ENCODE peak calls at places on chromosomes 11 and 22, in five cellular contexts. One of them, this sample, is unnamed.
A peak's percentile ranks its signal among the peaks of the same experiment; 100 is the strongest.

GRCh38 chr22:23845661-23846469 is 7.1 kb upstream of the DERL3 start:
- DNase-seq in CD8-positive, alpha-beta T cell: no peak
- DNase-seq in NCI-H774: no peak
- DNase-seq in HT1080: no peak
- DNase-seq in stimulated activated naive CD8-positive, alpha-beta T cell treated with anti-CD3 and anti-CD28 coated beads, Interleukin-15, Interleukin-2, amounts not matched to agents 100 U/mL and 50 U/mL, for 24 hours: no peak
- DNase-seq in this sample: no peak

GRCh38 chr11:13339196-13340153 is 61.9 kb downstream of the BMAL1 start:
- DNase-seq in CD8-positive, alpha-beta T cell: no peak
- DNase-seq in HT1080: peak; percentile 96
- DNase-seq in stimulated activated naive CD8-positive, alpha-beta T cell treated with anti-CD3 and anti-CD28 coated beads, Interleukin-15, Interleukin-2, amounts not matched to agents 100 U/mL and 50 U/mL, for 24 hours: no peak
- DNase-seq in NCI-H774: no peak
- DNase-seq in this sample: peak; percentile 82

GRCh38 chr22:36767035-36767775 is 8.7 kb downstream of the IFT27 start:
- DNase-seq in stimulated activated naive CD8-positive, alpha-beta T cell treated with anti-CD3 and anti-CD28 coated beads, Interleukin-15, Interleukin-2, amounts not matched to agents 100 U/mL and 50 U/mL, for 24 hours: no peak
- DNase-seq in NCI-H774: no peak
- DNase-seq in CD8-positive, alpha-beta T cell: no peak
- DNase-seq in HT1080: no peak
- DNase-seq in this sample: no peak

GRCh38 chr11:34313099-34313517 is 44.7 kb downstream of the ABTB2 start:
- DNase-seq in HT1080: peak; percentile 11
- DNase-seq in CD8-positive, alpha-beta T cell: no peak
- DNase-seq in stimulated activated naive CD8-positive, alpha-beta T cell treated with anti-CD3 and anti-CD28 coated beads, Interleukin-15, Interleukin-2, amounts not matched to agents 100 U/mL and 50 U/mL, for 24 hours: peak; percentile 16
- DNase-seq in NCI-H774: no peak
- DNase-seq in this sample: no peak

GRCh38 chr11:35182317-35182939 is 43.5 kb downstream of the CD44 start:
- DNase-seq in CD8-positive, alpha-beta T cell: no peak
- DNase-seq in HT1080: no peak
- DNase-seq in stimulated activated naive CD8-positive, alpha-beta T cell treated with anti-CD3 and anti-CD28 coated beads, Interleukin-15, Interleukin-2, amounts not matched to agents 100 U/mL and 50 U/mL, for 24 hours: no peak
- DNase-seq in NCI-H774: no peak
- DNase-seq in this sample: peak; percentile 71

GRCh38 chr11:78920329-78920728 is 345.7 kb upstream of the NARS2 start:
- DNase-seq in HT1080: no peak
- DNase-seq in NCI-H774: no peak
- DNase-seq in stimulated activated naive CD8-positive, alpha-beta T cell treated with anti-CD3 and anti-CD28 coated beads, Interleukin-15, Interleukin-2, amounts not matched to agents 100 U/mL and 50 U/mL, for 24 hours: no peak
- DNase-seq in CD8-positive, alpha-beta T cell: no peak
- DNase-seq in this sample: no peak

GRCh38 chr11:77596626-77597025 is 6.9 kb downstream of the AQP11 start:
- DNase-seq in stimulated activated naive CD8-positive, alpha-beta T cell treated with anti-CD3 and anti-CD28 coated beads, Interleukin-15, Interleukin-2, amounts not matched to agents 100 U/mL and 50 U/mL, for 24 hours: no peak
- DNase-seq in HT1080: no peak
- DNase-seq in NCI-H774: no peak
- DNase-seq in CD8-positive, alpha-beta T cell: no peak
- DNase-seq in this sample: no peak

GRCh38 chr22:17239156-17239701 is 20.0 kb upstream of the ADA2 start:
- DNase-seq in stimulated activated naive CD8-positive, alpha-beta T cell treated with anti-CD3 and anti-CD28 coated beads, Interleukin-15, Interleukin-2, amounts not matched to agents 100 U/mL and 50 U/mL, for 24 hours: no peak
- DNase-seq in NCI-H774: no peak
- DNase-seq in HT1080: no peak
- DNase-seq in CD8-positive, alpha-beta T cell: no peak
- DNase-seq in this sample: no peak

GRCh38 chr22:43530864-43531201 is 119.0 kb downstream of the MPPED1 start:
- DNase-seq in stimulated activated naive CD8-positive, alpha-beta T cell treated with anti-CD3 and anti-CD28 coated beads, Interleukin-15, Interleukin-2, amounts not matched to agents 100 U/mL and 50 U/mL, for 24 hours: no peak
- DNase-seq in NCI-H774: no peak
- DNase-seq in HT1080: no peak
- DNase-seq in CD8-positive, alpha-beta T cell: no peak
- DNase-seq in this sample: no peak

GRCh38 chr22:46008291-46008690 is 31.3 kb upstream of the WNT7B start:
- DNase-seq in NCI-H774: no peak
- DNase-seq in stimulated activated naive CD8-positive, alpha-beta T cell treated with anti-CD3 and anti-CD28 coated beads, Interleukin-15, Interleukin-2, amounts not matched to agents 100 U/mL and 50 U/mL, for 24 hours: no peak
- DNase-seq in CD8-positive, alpha-beta T cell: no peak
- DNase-seq in HT1080: no peak
- DNase-seq in this sample: no peak

GRCh38 chr11:29310016-29310415 is 706.8 kb downstream of the KCNA4 start:
- DNase-seq in NCI-H774: no peak
- DNase-seq in stimulated activated naive CD8-positive, alpha-beta T cell treated with anti-CD3 and anti-CD28 coated beads, Interleukin-15, Interleukin-2, amounts not matched to agents 100 U/mL and 50 U/mL, for 24 hours: no peak
- DNase-seq in CD8-positive, alpha-beta T cell: no peak
- DNase-seq in HT1080: peak; percentile 74
- DNase-seq in this sample: no peak

GRCh38 chr22:38697055-38697980 is 3.4 kb downstream of the JOSD1 start:
- DNase-seq in stimulated activated naive CD8-positive, alpha-beta T cell treated with anti-CD3 and anti-CD28 coated beads, Interleukin-15, Interleukin-2, amounts not matched to agents 100 U/mL and 50 U/mL, for 24 hours: no peak
- DNase-seq in CD8-positive, alpha-beta T cell: no peak
- DNase-seq in NCI-H774: no peak
- DNase-seq in HT1080: no peak
- DNase-seq in this sample: no peak

GRCh38 chr22:29867260-29867659 is 15.7 kb upstream of the MTMR3 start:
- DNase-seq in NCI-H774: no peak
- DNase-seq in stimulated activated naive CD8-positive, alpha-beta T cell treated with anti-CD3 and anti-CD28 coated beads, Interleukin-15, Interleukin-2, amounts not matched to agents 100 U/mL and 50 U/mL, for 24 hours: no peak
- DNase-seq in CD8-positive, alpha-beta T cell: no peak
- DNase-seq in HT1080: no peak
- DNase-seq in this sample: no peak

GRCh38 chr11:79050784-79051183 is 390.0 kb downstream of the TENM4 start:
- DNase-seq in CD8-positive, alpha-beta T cell: no peak
- DNase-seq in NCI-H774: no peak
- DNase-seq in stimulated activated naive CD8-positive, alpha-beta T cell treated with anti-CD3 and anti-CD28 coated beads, Interleukin-15, Interleukin-2, amounts not matched to agents 100 U/mL and 50 U/mL, for 24 hours: no peak
- DNase-seq in HT1080: no peak
- DNase-seq in this sample: no peak

GRCh38 chr11:116221351-116221750 is 551.4 kb downstream of the BUD13 start:
- DNase-seq in CD8-positive, alpha-beta T cell: no peak
- DNase-seq in stimulated activated naive CD8-positive, alpha-beta T cell treated with anti-CD3 and anti-CD28 coated beads, Interleukin-15, Interleukin-2, amounts not matched to agents 100 U/mL and 50 U/mL, for 24 hours: no peak
- DNase-seq in NCI-H774: no peak
- DNase-seq in HT1080: no peak
- DNase-seq in this sample: no peak

GRCh38 chr11:122095950-122096942 is 19.8 kb downstream of the BLID start:
- DNase-seq in NCI-H774: no peak
- DNase-seq in CD8-positive, alpha-beta T cell: no peak
- DNase-seq in stimulated activated naive CD8-positive, alpha-beta T cell treated with anti-CD3 and anti-CD28 coated beads, Interleukin-15, Interleukin-2, amounts not matched to agents 100 U/mL and 50 U/mL, for 24 hours: no peak
- DNase-seq in HT1080: no peak
- DNase-seq in this sample: no peak

GRCh38 chr11:99015634-99016454 is 4.9 kb upstream of the CNTN5 start:
- DNase-seq in CD8-positive, alpha-beta T cell: no peak
- DNase-seq in stimulated activated naive CD8-positive, alpha-beta T cell treated with anti-CD3 and anti-CD28 coated beads, Interleukin-15, Interleukin-2, amounts not matched to agents 100 U/mL and 50 U/mL, for 24 hours: no peak
- DNase-seq in HT1080: peak; percentile 45
- DNase-seq in NCI-H774: peak; percentile 51
- DNase-seq in this sample: peak; percentile 32

GRCh38 chr11:108370990-108371389 is 96.3 kb downstream of the C11orf65 start:
- DNase-seq in stimulated activated naive CD8-positive, alpha-beta T cell treated with anti-CD3 and anti-CD28 coated beads, Interleukin-15, Interleukin-2, amounts not matched to agents 100 U/mL and 50 U/mL, for 24 hours: no peak
- DNase-seq in CD8-positive, alpha-beta T cell: no peak
- DNase-seq in NCI-H774: no peak
- DNase-seq in HT1080: no peak
- DNase-seq in this sample: no peak

GRCh38 chr11:1936072-1936780 is 10.9 kb upstream of the MRPL23 start:
- DNase-seq in CD8-positive, alpha-beta T cell: no peak
- DNase-seq in stimulated activated naive CD8-positive, alpha-beta T cell treated with anti-CD3 and anti-CD28 coated beads, Interleukin-15, Interleukin-2, amounts not matched to agents 100 U/mL and 50 U/mL, for 24 hours: no peak
- DNase-seq in NCI-H774: no peak
- DNase-seq in HT1080: no peak
- DNase-seq in this sample: no peak

This sample was measured in LNCaP clone FGC.